ENCODE peak calls at places on chromosome 9, in seven cellular contexts. U is GM12865; E is GM12891; F is activated CD4-positive, alpha-beta T cell treated with anti-CD3 and anti-CD28 coated beads, Interleukin-2, amount 50 U/mL, for 4 hours; B is H1; P is Kasumi-1; T is AG20443. K is an unnamed sample.

GRCh38 chr9:134886413-134886913 is 5.9 kb downstream of the FCN2 start:
- DNase-seq in U (no peak), E (no peak), F (no peak), B (no peak), P (no peak), T (no peak), K (no peak)

GRCh38 chr9:128011071-128011817 is 30.5 kb upstream of the EEIG1 start:
- DNase-seq in U (peak), E (no peak), F (no peak), B (peak), P (peak), T (no peak), K (no peak)

GRCh38 chr9:112037281-112038016 is 137.6 kb downstream of the SUSD1 start:
- DNase-seq in U (peak), E (no peak), F (peak), B (no peak), P (peak), T (peak), K (peak)

GRCh38 chr9:104118916-104119315 is 24.8 kb downstream of the SMC2 start:
- DNase-seq in U (no peak), E (no peak), F (no peak), B (no peak), P (no peak), T (no peak), K (no peak)

GRCh38 chr9:37382161-37382981 is 40.1 kb upstream of the GRHPR start:
- DNase-seq in U (peak), E (no peak), F (no peak), B (no peak), P (no peak), T (no peak), K (no peak)

GRCh38 chr9:110520120-110520701 is 59.3 kb downstream of the SVEP1 start:
- DNase-seq in U (no peak), E (no peak), F (no peak), B (no peak), P (no peak), T (peak), K (no peak)

GRCh38 chr9:18366184-18366583 is 107.8 kb upstream of the ADAMTSL1 start:
- DNase-seq in U (no peak), E (no peak), F (no peak), B (no peak), P (no peak), T (no peak), K (no peak)

GRCh38 chr9:385818-386398 is 171.2 kb downstream of the DOCK8 start:
- DNase-seq in U (peak), E (no peak), F (peak), B (peak), P (peak), T (peak), K (no peak)

GRCh38 chr9:135864447-135865049 is 42.8 kb downstream of the CAMSAP1 start:
- DNase-seq in U (peak), E (peak), F (peak), B (peak), P (peak), T (peak), K (no peak)

GRCh38 chr9:87862536-87863268 is 20.0 kb upstream of the SPATA31E1 start:
- DNase-seq in U (no peak), E (no peak), F (no peak), B (no peak), P (no peak), T (peak), K (peak)

GRCh38 chr9:111120526-111120925 is 82.3 kb upstream of the LPAR1 start:
- DNase-seq in U (no peak), E (no peak), F (no peak), B (no peak), P (no peak), T (no peak), K (no peak)

GRCh38 chr9:35112257-35113020 is 3.2 kb downstream of the ATOSB start:
- DNase-seq in U (no peak), E (no peak), F (no peak), B (no peak), P (no peak), T (peak), K (no peak)

GRCh38 chr9:136177224-136177623 is 27.7 kb downstream of the LHX3 start:
- DNase-seq in U (no peak), E (no peak), F (no peak), B (no peak), P (no peak), T (no peak), K (no peak)

GRCh38 chr9:69554945-69555344 is 117.2 kb downstream of the APBA1 start:
- DNase-seq in U (no peak), E (no peak), F (no peak), B (no peak), P (no peak), T (peak), K (no peak)

GRCh38 chr9:137463194-137463930 is 4.2 kb upstream of the NSMF start:
- DNase-seq in U (no peak), E (no peak), F (no peak), B (no peak), P (no peak), T (no peak), K (no peak)

GRCh38 chr9:107755267-107755666 is 265.7 kb upstream of the KLF4 start:
- DNase-seq in U (no peak), E (no peak), F (no peak), B (no peak), P (no peak), T (peak), K (peak)

GRCh38 chr9:114096866-114097612 is 2.1 kb downstream of the KIF12 start:
- DNase-seq in U (no peak), E (no peak), F (no peak), B (no peak), P (no peak), T (no peak), K (no peak)

GRCh38 chr9:133677126-133678010 is 41.2 kb downstream of the DBH start:
- DNase-seq in U (no peak), E (no peak), F (peak), B (no peak), P (no peak), T (no peak), K (no peak)

GRCh38 chr9:101427957-101428655 is 7.5 kb downstream of the ALDOB start:
- DNase-seq in U (peak), E (no peak), F (no peak), B (no peak), P (no peak), T (no peak), K (no peak)

GRCh38 chr9:36566813-36567217 is 5.9 kb upstream of the MELK start:
- DNase-seq in U (no peak), E (no peak), F (no peak), B (no peak), P (no peak), T (peak), K (peak)

GRCh38 chr9:137945581-137945980 is 68.0 kb downstream of the CACNA1B start:
- DNase-seq in U (no peak), E (no peak), F (no peak), B (no peak), P (no peak), T (no peak), K (no peak)

GRCh38 chr9:95383198-95383673 is 65.7 kb upstream of the FANCC start:
- DNase-seq in U (no peak), E (no peak), F (no peak), B (peak), P (no peak), T (peak), K (peak)

GRCh38 chr9:35726876-35727438 is 5.0 kb downstream of the TLN1 start:
- DNase-seq in U (peak), E (no peak), F (peak), B (no peak), P (peak), T (peak), K (no peak)